ENCODE peak calls at places on chromosomes 4 and X, in four cellular contexts. X is endothelial cell of umbilical vein; H is cardiac muscle cell; E is CD4-positive, alpha-beta T cell. J is an unnamed sample.
A peak's percentile ranks its signal among the peaks of the same experiment; 100 is the strongest.

GRCh38 chrX:118872102-118872566 is 48.5 kb downstream of the ZCCHC12 start:
- DNase-seq in X (no peak), H (no peak), E (no peak), J (peak; percentile 5)

GRCh38 chr4:121822796-121823504 is 733 bp downstream of the CCNA2 start:
- DNase-seq in X (peak; percentile 39), H (peak; percentile 37), E (no peak), J (peak; percentile 9)

GRCh38 chr4:6746721-6747689 is 31.0 kb downstream of the BLOC1S4 start:
- DNase-seq in X (no peak), H (peak; percentile 33), E (no peak), J (peak; percentile 55)

GRCh38 chr4:97525236-97525635 is 618.0 kb downstream of the STPG2 start:
- DNase-seq in X (peak; percentile 89), H (peak; percentile 1), E (no peak), J (no peak)

GRCh38 chr4:138938371-138938699 is 77.2 kb upstream of the NOCT start:
- DNase-seq in X (peak; percentile 59), H (peak; percentile 72), E (no peak), J (no peak)

GRCh38 chr4:163755013-163755412 is 260.5 kb downstream of the TMA16 start:
- DNase-seq in X (no peak), H (no peak), E (no peak), J (no peak)

GRCh38 chr4:54063224-54063623 is 1.2 kb downstream of the CHIC2 start:
- DNase-seq in X (peak; percentile 81), H (peak; percentile 62), E (no peak), J (no peak)

GRCh38 chrX:20529301-20529700 is 262.6 kb upstream of the RPS6KA3 start:
- DNase-seq in X (no peak), H (no peak), E (no peak), J (no peak)

GRCh38 chr4:169099775-169100180 is 89.7 kb upstream of the CBR4 start:
- DNase-seq in X (peak; percentile 42), H (peak; percentile 69), E (no peak), J (no peak)

GRCh38 chr4:119080721-119081541 is 54.7 kb upstream of the MYOZ2 start:
- DNase-seq in X (no peak), H (no peak), E (no peak), J (no peak)

GRCh38 chr4:11904117-11904535 is 475.4 kb upstream of the HS3ST1 start:
- DNase-seq in X (peak; percentile 100), H (peak; percentile 94), E (no peak), J (no peak)

GRCh38 chr4:98994474-98995182 is 893 bp upstream of the METAP1 start:
- DNase-seq in X (no peak), H (peak; percentile 18), E (no peak), J (no peak)

GRCh38 chr4:153792007-153792892 is 3.4 kb upstream of the SFRP2 start:
- DNase-seq in X (no peak), H (peak; percentile 25), E (no peak), J (no peak)

GRCh38 chr4:140252144-140252741 is 98.3 kb upstream of the MAML3 start:
- DNase-seq in X (peak; percentile 41), H (peak; percentile 27), E (no peak), J (no peak)

GRCh38 chr4:174217273-174218126 is 66.0 kb downstream of the FBXO8 start:
- DNase-seq in X (no peak), H (peak; percentile 76), E (no peak), J (peak; percentile 2)

GRCh38 chrX:106177106-106177981 is 9.2 kb downstream of the PWWP3B start:
- DNase-seq in X (no peak), H (peak; percentile 87), E (no peak), J (no peak)

GRCh38 chr4:184324939-184325477 is 107.3 kb upstream of the ENPP6 start:
- DNase-seq in X (no peak), H (no peak), E (no peak), J (no peak)

GRCh38 chr4:3368841-3369760 is 72.7 kb upstream of the HGFAC start:
- DNase-seq in X (peak; percentile 24), H (peak; percentile 36), E (no peak), J (no peak)

GRCh38 chrX:16589211-16589610 is 60.7 kb upstream of the S100G start:
- DNase-seq in X (peak; percentile 74), H (peak; percentile 59), E (no peak), J (no peak)

GRCh38 chr4:70613893-70614572 is 14.5 kb upstream of the ENAM start:
- DNase-seq in X (no peak), H (peak; percentile 46), E (no peak), J (no peak)

GRCh38 chr4:108834787-108835384 is 72.0 kb upstream of the ETNPPL start:
- DNase-seq in X (peak; percentile 53), H (peak; percentile 66), E (no peak), J (no peak)

GRCh38 chrX:143768976-143769375 is 48.4 kb upstream of the SPANXN2 start:
- DNase-seq in X (no peak), H (no peak), E (no peak), J (no peak)

GRCh38 chr4:10204401-10205058 is 87.9 kb upstream of the WDR1 start:
- DNase-seq in X (no peak), H (peak; percentile 30), E (no peak), J (no peak)

GRCh38 chr4:153950100-153950979 is 161.5 kb upstream of the SFRP2 start:
- DNase-seq in X (no peak), H (no peak), E (no peak), J (peak; percentile 42)

GRCh38 chr4:183798921-183799307 is 106.2 kb upstream of the STOX2 start:
- DNase-seq in X (no peak), H (no peak), E (no peak), J (no peak)

GRCh38 chrX:46407753-46408130 is 137.5 kb downstream of the ZNF674 start:
- DNase-seq in X (peak; percentile 6), H (peak; percentile 24), E (no peak), J (no peak)

GRCh38 chr4:168604496-168605373 is 107.9 kb downstream of the PALLD start:
- DNase-seq in X (peak; percentile 96), H (peak; percentile 93), E (no peak), J (peak; percentile 23)

GRCh38 chr4:11367371-11367770 is 61.3 kb downstream of the HS3ST1 start:
- DNase-seq in X (peak; percentile 7), H (peak; percentile 96), E (no peak), J (no peak)

DNA sequence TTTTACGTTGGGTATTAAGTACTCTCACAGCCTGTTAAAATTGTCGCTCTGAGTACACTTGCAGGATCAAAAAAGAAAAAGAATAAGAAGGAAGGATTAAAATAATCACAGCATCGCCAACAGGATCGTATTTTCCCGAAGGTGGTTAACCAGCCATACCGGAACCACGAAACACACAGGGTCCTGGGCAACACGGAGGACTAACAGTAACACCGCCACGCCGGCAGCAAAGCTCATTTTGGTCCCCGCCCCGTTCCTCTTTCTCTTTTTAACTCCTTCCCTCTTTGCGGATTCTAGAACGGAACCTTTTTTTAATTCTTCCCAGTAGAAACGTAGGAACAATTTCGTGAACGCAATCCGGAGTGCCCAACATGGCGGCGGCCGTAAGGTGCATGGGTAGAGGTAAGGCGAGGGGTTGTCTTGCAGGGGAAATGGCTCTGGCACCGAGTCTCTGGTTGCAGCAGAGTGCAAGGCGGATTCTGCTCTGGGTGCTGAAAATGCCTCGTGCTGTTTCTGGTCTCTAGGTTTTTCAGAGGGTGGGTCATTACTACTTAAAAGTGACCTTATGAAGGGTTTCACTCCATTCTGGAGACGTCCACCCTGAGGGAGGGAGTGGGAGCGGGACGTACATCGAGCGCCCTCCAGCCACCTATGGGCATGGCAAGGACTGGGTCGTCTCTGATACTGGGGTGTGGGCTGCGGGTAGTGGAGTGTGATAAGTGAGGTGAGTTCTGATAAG is at the start of gene MRPL1:
- DNase-seq in X (peak; percentile 97), H (peak; percentile 98), E (peak; percentile 84), J (peak; percentile 80)
- TF ChIP-seq CTCF in X (no peak), H (no peak), E (no peak), J (no peak)

DNA sequence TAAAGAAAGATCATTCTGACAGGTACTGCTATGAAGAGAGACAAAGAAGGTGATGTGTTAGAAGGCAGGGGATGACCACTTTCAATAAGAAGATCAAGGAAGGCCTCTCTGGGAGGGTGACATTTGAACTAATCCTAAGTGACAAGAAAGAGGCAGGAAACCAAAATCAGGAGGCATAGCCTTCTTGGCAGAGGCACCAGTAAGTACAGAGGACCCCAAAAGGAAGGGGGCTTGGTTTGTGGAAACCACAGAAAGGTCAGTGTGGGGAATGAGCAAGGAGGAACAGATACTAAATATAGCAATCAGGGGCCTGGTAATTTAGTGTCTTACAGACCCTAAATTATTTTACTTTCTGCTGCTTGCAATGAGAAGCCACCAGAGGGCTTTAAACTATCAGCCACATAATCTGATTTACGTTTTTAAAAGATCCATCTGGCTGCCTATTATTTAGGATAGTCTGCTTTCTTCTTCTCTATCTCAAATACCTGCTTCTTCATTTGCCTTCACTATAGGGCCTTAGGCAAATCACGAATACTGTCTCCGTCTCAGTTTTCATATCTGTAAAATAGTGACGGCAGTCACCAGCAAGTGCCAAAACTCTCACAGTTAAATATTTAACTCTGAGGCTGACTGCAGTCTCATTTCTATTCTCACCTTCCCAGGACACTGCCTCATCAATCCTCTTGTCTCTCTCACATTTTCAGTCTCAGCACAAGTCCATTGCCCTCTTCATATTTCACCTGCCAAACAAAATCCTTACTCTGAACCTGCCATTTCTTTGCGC is 16.7 kb downstream of the NR3C2 start:
- DNase-seq in X (no peak), H (no peak), E (no peak), J (no peak)
- TF ChIP-seq CTCF in X (no peak), H (no peak), E (peak; percentile 18), J (no peak)

GRCh38 chr4:175511861-175512260 is 300.2 kb downstream of the GPM6A start:
- DNase-seq in X (no peak), H (no peak), E (no peak), J (no peak)

GRCh38 chr4:175504316-175504715 is 307.7 kb downstream of the GPM6A start:
- DNase-seq in X (no peak), H (no peak), E (no peak), J (no peak)

GRCh38 chr4:175514174-175514573 is 297.9 kb downstream of the GPM6A start:
- DNase-seq in X (no peak), H (no peak), E (no peak), J (no peak)

GRCh38 chr4:175509320-175509719 is 302.7 kb downstream of the GPM6A start:
- DNase-seq in X (no peak), H (no peak), E (no peak), J (no peak)
- TF ChIP-seq CTCF in X (no peak), H (no peak), E (no peak), J (no peak)

DNA sequence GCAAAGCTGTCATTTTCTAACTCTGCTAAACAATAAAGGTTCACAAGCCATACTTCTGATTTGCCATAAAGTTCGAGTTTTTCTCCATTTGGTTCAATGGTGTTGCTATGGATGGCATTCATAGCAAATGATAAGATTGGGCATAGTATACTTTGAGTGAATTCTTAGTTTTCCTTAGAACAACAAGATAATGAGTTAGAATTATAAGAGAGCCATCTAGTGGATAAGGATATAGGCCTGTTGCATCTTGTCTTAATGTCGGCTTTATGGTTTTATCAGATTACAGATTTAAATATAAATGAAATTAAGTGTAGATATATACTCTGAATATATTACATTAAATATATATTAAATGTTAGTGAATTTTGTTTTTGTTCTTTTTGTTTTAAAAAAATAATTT is 644.6 kb downstream of the IL1RAPL1 start:
- DNase-seq in X (peak; percentile 9), H (peak; percentile 15), E (no peak), J (no peak)
- TF ChIP-seq CTCF in X (peak; percentile 4), H (peak; percentile 47), E (no peak), J (no peak)

GRCh38 chrX:28170713-28171112 is 189.5 kb upstream of the DCAF8L1 start:
- DNase-seq in X (no peak), H (no peak), E (no peak), J (no peak)
- TF ChIP-seq CTCF in X (no peak), H (no peak), E (no peak), J (no peak)

J was measured in Calu3.